ENCODE peak calls at places on chromosomes 7 and 10, in four cellular contexts. H is PC-3; T is CD8-positive, alpha-beta T cell; Y is neuronal stem cell. B is an unnamed sample.
A peak's percentile ranks its signal among the peaks of the same experiment; 100 is the strongest.

GRCh38 chr7:117036836-117037235 is 83.5 kb downstream of the ST7 start:
- DNase-seq in H (no peak), Y (no peak), T (no peak), B (no peak)

GRCh38 chr7:16649196-16649595 is 3.2 kb downstream of the BZW2 start:
- DNase-seq in Y (no peak), T (no peak), H (peak; percentile 74), B (peak; percentile 87)

GRCh38 chr10:123455861-123456260 is 210.3 kb upstream of the GPR26 start:
- DNase-seq in T (no peak), H (no peak), Y (no peak), B (no peak)

GRCh38 chr7:92246363-92247101 is 758 bp downstream of the ANKIB1 start:
- DNase-seq in T (peak; percentile 26), Y (no peak), H (peak; percentile 19), B (peak; percentile 88)

GRCh38 chr7:69739182-69739581 is 140.9 kb downstream of the AUTS2 start:
- DNase-seq in Y (no peak), T (no peak), H (no peak), B (no peak)

GRCh38 chr7:118000480-118001202 is 127.4 kb upstream of the CTTNBP2 start:
- DNase-seq in Y (no peak), T (no peak), H (no peak), B (no peak)

GRCh38 chr10:28219241-28219640 is 83.6 kb downstream of the MPP7 start:
- DNase-seq in Y (no peak), T (no peak), H (peak; percentile 29), B (peak; percentile 53)

GRCh38 chr10:43461950-43462349 is 25.0 kb downstream of the ZNF487 start:
- DNase-seq in H (peak; percentile 95), T (peak; percentile 13), Y (peak; percentile 70), B (peak; percentile 90)

GRCh38 chr7:11698273-11698930 is 133.6 kb downstream of the THSD7A start:
- DNase-seq in T (no peak), H (no peak), Y (no peak), B (no peak)

GRCh38 chr7:134737561-134738353 is 41.7 kb upstream of the CALD1 start:
- DNase-seq in T (no peak), H (no peak), Y (no peak), B (no peak)

GRCh38 chr10:53209941-53210611 is 437.5 kb upstream of the MBL2 start:
- DNase-seq in Y (no peak), T (no peak), H (peak; percentile 97), B (no peak)

GRCh38 chr7:80302078-80302477 is 167.4 kb downstream of the GNAI1 start:
- DNase-seq in H (no peak), T (no peak), Y (no peak), B (no peak)

GRCh38 chr7:132108553-132108952 is 467.7 kb downstream of the PLXNA4 start:
- DNase-seq in H (no peak), Y (peak; percentile 51), T (no peak), B (no peak)

GRCh38 chr10:114437456-114438292 is 33.4 kb upstream of the AFAP1L2 start:
- DNase-seq in T (no peak), H (peak; percentile 55), Y (no peak), B (peak; percentile 49)

GRCh38 chr7:70694909-70695803 is 436.8 kb upstream of the GALNT17 start:
- DNase-seq in Y (peak; percentile 35), H (no peak), T (peak; percentile 13), B (peak; percentile 94)

GRCh38 chr10:17910144-17910789 is 41.5 kb upstream of the SLC39A12 start:
- DNase-seq in T (no peak), Y (peak; percentile 6), H (peak; percentile 51), B (peak; percentile 59)

GRCh38 chr10:90777614-90778013 is 80.2 kb downstream of the HTR7 start:
- DNase-seq in Y (no peak), T (no peak), H (no peak), B (no peak)

GRCh38 chr7:17185690-17186070 is 112.8 kb upstream of the AHR start:
- DNase-seq in H (peak; percentile 65), Y (no peak), T (no peak), B (no peak)

GRCh38 chr7:14233026-14233897 is 243.8 kb upstream of the ETV1 start:
- DNase-seq in H (peak; percentile 66), T (no peak), Y (no peak), B (no peak)

GRCh38 chr7:157662110-157662791 is 325.4 kb downstream of the DNAJB6 start:
- DNase-seq in T (no peak), Y (no peak), H (no peak), B (no peak)

GRCh38 chr7:79093421-79093820 is 360.0 kb downstream of the MAGI2 start:
- DNase-seq in Y (no peak), H (no peak), T (no peak), B (no peak)

GRCh38 chr7:157770716-157771320 is 434.0 kb downstream of the DNAJB6 start:
- DNase-seq in T (no peak), H (no peak), Y (no peak), B (no peak)

GRCh38 chr10:124558901-124559321 is 97.3 kb downstream of the LHPP start:
- DNase-seq in T (no peak), Y (no peak), H (no peak), B (peak; percentile 90)

GRCh38 chr7:5695709-5696345 is 85.6 kb downstream of the RNF216 start:
- DNase-seq in T (no peak), Y (no peak), H (no peak), B (no peak)

GRCh38 chr10:95513008-95513589 is 48.1 kb downstream of the SORBS1 start:
- DNase-seq in H (no peak), Y (no peak), T (no peak), B (no peak)

GRCh38 chr7:158314394-158314793 is 273.2 kb downstream of the PTPRN2 start:
- DNase-seq in T (no peak), H (no peak), Y (no peak), B (peak; percentile 62)

GRCh38 chr10:105017116-105017515 is 376.0 kb downstream of the SORCS3 start:
- DNase-seq in T (no peak), Y (no peak), H (no peak), B (no peak)

GRCh38 chr10:123886292-123886691 is 5.3 kb downstream of the CPXM2 start:
- DNase-seq in H (no peak), Y (no peak), T (no peak), B (peak; percentile 13)

GRCh38 chr10:91220954-91221696 is 662 bp downstream of the PCGF5 start:
- DNase-seq in H (peak; percentile 7), T (no peak), Y (no peak), B (no peak)

GRCh38 chr10:125868372-125868975 is 12.6 kb downstream of the DHX32 start:
- DNase-seq in H (peak; percentile 74), Y (no peak), T (peak; percentile 16), B (no peak)

GRCh38 chr7:101535333-101535732 is 93.8 kb downstream of the MYL10 start:
- DNase-seq in Y (no peak), T (no peak), H (no peak), B (peak; percentile 81)

GRCh38 chr7:82204694-82205093 is 238.9 kb downstream of the CACNA2D1 start:
- DNase-seq in H (peak; percentile 31), Y (no peak), T (no peak), B (peak; percentile 45)

GRCh38 chr10:78415111-78415510 is 381.4 kb downstream of the RPS24 start:
- DNase-seq in Y (no peak), H (no peak), T (no peak), B (no peak)

GRCh38 chr10:28796606-28797512 is 119.5 kb downstream of the BAMBI start:
- DNase-seq in T (no peak), Y (no peak), H (peak; percentile 71), B (peak; percentile 68)

GRCh38 chr10:1473874-1474273 is 263.5 kb downstream of the ADARB2 start:
- DNase-seq in Y (no peak), T (no peak), H (no peak), B (no peak)

GRCh38 chr7:90579181-90579688 is 16.9 kb upstream of the CDK14 start:
- DNase-seq in H (peak; percentile 81), Y (no peak), T (no peak), B (peak; percentile 56)

GRCh38 chr10:131933016-131933694 is 32.3 kb downstream of the PPP2R2D start:
- DNase-seq in T (no peak), Y (no peak), H (no peak), B (no peak)

GRCh38 chr10:74857586-74857985 is 31.2 kb downstream of the KAT6B start:
- DNase-seq in H (no peak), T (no peak), Y (no peak), B (no peak)
- H3K4me1 ChIP-seq in H (no peaks in the 10 kb centered on the region), T (peaks cover 17% of the 10 kb centered on the region), Y (peaks cover 3% of the 10 kb centered on the region), B (no peaks in the 10 kb centered on the region)

DNA sequence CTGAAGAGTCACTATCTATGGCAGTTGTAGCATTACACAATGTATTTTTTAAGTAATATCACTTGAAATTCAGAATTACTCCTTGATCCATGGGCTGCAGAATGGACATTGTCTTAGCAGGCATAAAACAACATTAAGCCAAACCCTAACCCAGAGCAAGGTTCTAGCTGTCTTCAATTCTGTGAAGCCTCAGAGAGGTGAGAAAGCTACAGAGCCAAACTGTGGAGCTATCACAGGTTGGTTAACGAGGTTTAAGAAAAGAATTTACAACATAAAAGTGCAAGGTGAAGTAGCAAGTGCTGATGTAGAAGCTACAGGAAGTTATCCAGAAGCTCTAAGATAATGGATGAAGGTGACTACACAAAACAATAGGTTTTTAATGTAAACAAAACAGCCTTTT is 582.7 kb upstream of the POT1 start:
- DNase-seq in T (no peak), H (no peak), Y (no peak), B (no peak)
- H3K27me3 ChIP-seq in T (no peaks in the 10 kb centered on the region), H (no peaks in the 10 kb centered on the region), Y (no peaks in the 10 kb centered on the region), B (no peaks in the 10 kb centered on the region)

GRCh38 chr7:47622946-47623640 is 41.2 kb upstream of the TNS3 start:
- DNase-seq in Y (no peak), H (peak; percentile 25), T (no peak), B (peak; percentile 97)
- H3K4me1 ChIP-seq in Y (peaks cover 17% of the 10 kb centered on the region), H (peaks cover 6% of the 10 kb centered on the region), T (no peaks in the 10 kb centered on the region), B (peaks cover 14% of the 10 kb centered on the region)

GRCh38 chr7:141700291-141700847 is 1.6 kb downstream of the DENND11 start:
- DNase-seq in H (no peak), T (no peak), Y (no peak), B (no peak)
- H3K27me3 ChIP-seq in H (no peaks in the 10 kb centered on the region), T (no peaks in the 10 kb centered on the region), Y (peaks cover 15% of the 10 kb centered on the region), B (no peaks in the 10 kb centered on the region)

B was measured in osteoblast.